ENCODE peak calls at places on chromosomes 6 and 20, in four cellular contexts. U is GM12878, S is K562, V is HL-60. O is an unnamed sample.

GRCh38 chr20:58268421-58268821 is 40.0 kb upstream of the ANKRD60 start:
- DNase-seq in U (no peak), S (peak), V (no peak), O (no peak)

GRCh38 chr6:25883991-25884390 is 9.9 kb upstream of the SLC17A3 start:
- DNase-seq in U (no peak), S (no peak), V (no peak), O (no peak)

GRCh38 chr6:30091577-30092381 is 16.2 kb upstream of the RNF39 start:
- DNase-seq in U (no peak), S (no peak), V (no peak), O (no peak)

GRCh38 chr20:17841751-17842191 is 126.8 kb downstream of the SNX5 start:
- DNase-seq in U (no peak), S (no peak), V (no peak), O (no peak)

GRCh38 chr6:101607286-101607685 is 213.8 kb downstream of the GRIK2 start:
- DNase-seq in U (no peak), S (no peak), V (no peak), O (no peak)

GRCh38 chr6:5173862-5174643 is 86.7 kb downstream of the LYRM4 start:
- DNase-seq in U (peak), S (no peak), V (no peak), O (peak)

GRCh38 chr6:138577151-138577915 is 78.0 kb upstream of the NHSL1 start:
- DNase-seq in U (peak), S (no peak), V (no peak), O (no peak)

GRCh38 chr6:29678114-29678513 is 2.8 kb downstream of the ZFP57 start:
- DNase-seq in U (no peak), S (no peak), V (no peak), O (no peak)

GRCh38 chr20:38115205-38115604 is 49.9 kb downstream of the TGM2 start:
- DNase-seq in U (no peak), S (peak), V (no peak), O (no peak)

GRCh38 chr20:23160536-23161243 is 74.6 kb upstream of the CD93 start:
- DNase-seq in U (no peak), S (peak), V (no peak), O (no peak)

GRCh38 chr6:12610862-12611261 is 105.7 kb upstream of the PHACTR1 start:
- DNase-seq in U (no peak), S (no peak), V (no peak), O (no peak)

GRCh38 chr6:4644962-4645361 is 131.2 kb upstream of the CDYL start:
- DNase-seq in U (no peak), S (no peak), V (no peak), O (no peak)

GRCh38 chr20:51563597-51564332 is 21.2 kb upstream of the NFATC2 start:
- DNase-seq in U (no peak), S (peak), V (no peak), O (no peak)

GRCh38 chr6:41801380-41801779 is 13.9 kb downstream of the TOMM6 start:
- DNase-seq in U (no peak), S (no peak), V (no peak), O (no peak)

GRCh38 chr6:27358786-27359185 is 29.8 kb upstream of the ZNF391 start:
- DNase-seq in U (no peak), S (no peak), V (no peak), O (no peak)

GRCh38 chr6:134626131-134626530 is 308.2 kb upstream of the SGK1 start:
- DNase-seq in U (no peak), S (no peak), V (no peak), O (no peak)

GRCh38 chr6:15184441-15184861 is 61.4 kb upstream of the JARID2 start:
- DNase-seq in U (peak), S (no peak), V (no peak), O (peak)

GRCh38 chr20:4493386-4493785 is 228.3 kb upstream of the PRND start:
- DNase-seq in U (no peak), S (no peak), V (no peak), O (no peak)

GRCh38 chr6:100593522-100593921 is 128.8 kb upstream of the SIM1 start:
- DNase-seq in U (no peak), S (no peak), V (no peak), O (no peak)

GRCh38 chr20:63216849-63217471 is 1.0 kb upstream of the YTHDF1 start:
- DNase-seq in U (no peak), S (no peak), V (no peak), O (no peak)

GRCh38 chr6:7238900-7239589 is 74.0 kb downstream of the SSR1 start:
- DNase-seq in U (no peak), S (peak), V (peak), O (no peak)

GRCh38 chr6:3940703-3941102 is 91.5 kb downstream of the FAM50B start:
- DNase-seq in U (no peak), S (no peak), V (no peak), O (no peak)

GRCh38 chr6:161444966-161445799 is 171.3 kb upstream of the AGPAT4 start:
- DNase-seq in U (no peak), S (no peak), V (no peak), O (no peak)

GRCh38 chr6:153024401-153025017 is 22.0 kb upstream of the MTRF1L start:
- DNase-seq in U (peak), S (peak), V (peak), O (peak)

GRCh38 chr6:23728707-23729106 is 397.3 kb upstream of the NRSN1 start:
- DNase-seq in U (no peak), S (no peak), V (no peak), O (no peak)

GRCh38 chr6:26020983-26021349 is 58.4 kb downstream of the TRIM38 start:
- DNase-seq in U (no peak), S (no peak), V (peak), O (no peak)

GRCh38 chr20:44736170-44737021 is 9.3 kb upstream of the KCNK15 start:
- DNase-seq in U (no peak), S (peak), V (peak), O (no peak)

GRCh38 chr6:42007753-42008528 is 42.4 kb upstream of the TAF8 start:
- DNase-seq in U (no peak), S (no peak), V (peak), O (no peak)

GRCh38 chr20:24686156-24686555 is 216.7 kb downstream of the SYNDIG1 start:
- DNase-seq in U (no peak), S (no peak), V (no peak), O (no peak)

GRCh38 chr6:100100776-100101175 is 106.8 kb upstream of the MCHR2 start:
- DNase-seq in U (no peak), S (no peak), V (no peak), O (no peak)

GRCh38 chr6:55399331-55399730 is 72.1 kb downstream of the GFRAL start:
- DNase-seq in U (no peak), S (no peak), V (no peak), O (no peak)

GRCh38 chr6:158840465-158840864 is 21.3 kb upstream of the EZR start:
- DNase-seq in U (no peak), S (no peak), V (no peak), O (no peak)

GRCh38 chr6:134826889-134827737 is 122.8 kb downstream of the ALDH8A1 start:
- DNase-seq in U (no peak), S (no peak), V (no peak), O (no peak)

GRCh38 chr6:128365520-128366160 is 154.8 kb downstream of the PTPRK start:
- DNase-seq in U (no peak), S (no peak), V (no peak), O (no peak)

GRCh38 chr6:125612400-125612846 is 137.0 kb upstream of the HEY2 start:
- DNase-seq in U (no peak), S (no peak), V (no peak), O (no peak)
- TF ChIP-seq SPI1 in U (no peak), S (no peak), V (no peak), O (no peak)

GRCh38 chr6:111743859-111744692 is 129.2 kb downstream of the FYN start:
- DNase-seq in U (no peak), S (no peak), V (no peak), O (no peak)
- TF ChIP-seq SPI1 in U (no peak), S (no peak), V (no peak), O (no peak)

DNA sequence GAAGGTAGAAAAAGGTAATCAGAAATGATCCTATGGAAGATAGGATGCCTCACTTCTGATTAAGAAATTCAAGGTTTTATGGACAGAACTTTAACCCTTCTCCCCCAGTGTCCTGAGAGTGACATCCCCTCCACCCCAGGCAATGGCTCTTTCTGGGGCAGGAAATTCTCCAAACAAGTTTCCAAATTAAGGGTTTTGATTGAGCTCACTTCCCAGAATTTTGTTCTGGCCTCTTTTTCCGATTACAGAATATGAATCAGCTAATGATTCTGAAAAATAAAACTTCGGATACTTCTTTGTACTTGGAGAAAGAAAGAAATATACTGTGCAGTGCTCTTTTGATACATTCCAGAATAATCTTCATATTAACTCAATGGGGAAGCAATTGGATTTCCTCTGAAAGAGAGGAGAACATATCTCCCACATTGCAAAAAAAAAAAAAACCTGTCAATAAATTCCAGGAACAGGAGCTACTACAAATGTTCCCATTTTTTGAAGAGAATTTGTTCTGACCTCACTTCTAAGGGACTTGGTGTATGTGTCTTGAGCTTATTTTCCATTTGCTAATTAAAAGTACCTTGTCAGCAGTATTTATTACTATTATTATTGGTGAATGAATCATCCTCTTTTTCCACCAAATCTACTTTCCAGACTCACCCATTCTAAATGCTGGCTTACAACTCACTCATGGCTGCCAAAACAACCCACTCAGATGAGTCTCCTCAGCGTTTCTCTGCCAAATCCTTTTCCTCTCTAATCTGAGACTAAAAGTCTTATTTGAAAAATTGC is 33.0 kb upstream of the TASP1 start:
- DNase-seq in U (no peak), S (no peak), V (no peak), O (no peak)
- TF ChIP-seq SPI1 in U (no peak), S (no peak), V (no peak), O (no peak)

DNA sequence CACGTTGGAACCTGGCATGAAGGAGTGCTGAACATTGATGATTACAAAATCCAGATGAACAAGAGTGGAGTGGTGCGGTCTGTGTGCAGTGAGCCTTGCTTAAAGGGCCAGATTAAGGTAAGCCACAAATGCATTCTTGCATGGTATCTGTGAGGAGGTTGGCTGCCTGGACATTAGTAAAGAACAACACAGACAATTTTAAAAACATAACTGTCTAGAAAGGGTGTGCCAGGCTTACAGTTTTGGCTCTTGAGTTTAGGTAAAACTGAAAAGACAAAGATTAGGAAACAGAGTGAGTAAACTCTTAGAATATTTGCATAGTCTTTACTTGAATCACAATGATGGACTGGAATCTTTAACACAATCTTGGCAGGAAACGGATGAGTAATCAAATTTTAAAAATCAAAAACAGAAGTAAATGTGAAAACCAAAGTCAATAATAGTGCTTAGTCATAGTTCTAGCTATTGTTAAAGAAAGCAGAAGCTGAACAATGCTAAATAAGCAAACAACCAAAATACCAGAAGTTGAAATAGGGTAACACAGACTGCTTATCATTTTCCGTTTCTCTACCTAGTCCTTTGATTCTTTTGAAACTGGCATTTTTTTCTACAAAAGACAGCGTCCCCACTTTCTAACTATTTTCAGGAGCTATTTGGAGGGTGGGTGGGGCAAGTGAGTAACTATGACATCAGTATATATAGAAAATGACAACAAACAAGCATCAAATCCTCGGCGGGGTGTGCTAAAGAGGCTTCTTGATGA is 185.9 kb upstream of the RAB32 start:
- DNase-seq in U (peak), S (no peak), V (no peak), O (no peak)
- TF ChIP-seq SPI1 in U (no peak), S (no peak), V (no peak), O (no peak)

GRCh38 chr6:113856011-113856551 is 1.1 kb upstream of the MARCKS start:
- DNase-seq in U (no peak), S (no peak), V (peak), O (no peak)
- TF ChIP-seq SPI1 in U (no peak), S (no peak), V (no peak), O (no peak)

GRCh38 chr20:35340436-35340835 is 48.2 kb upstream of the FAM83C start:
- DNase-seq in U (no peak), S (no peak), V (no peak), O (no peak)

GRCh38 chr20:35345189-35345588 is 53.0 kb upstream of the FAM83C start:
- DNase-seq in U (no peak), S (no peak), V (no peak), O (no peak)

GRCh38 chr20:35342154-35342769 is 50.0 kb upstream of the FAM83C start:
- DNase-seq in U (no peak), S (no peak), V (peak), O (no peak)

GRCh38 chr20:35341366-35342028 is 49.3 kb upstream of the FAM83C start:
- DNase-seq in U (no peak), S (no peak), V (no peak), O (no peak)

DNA sequence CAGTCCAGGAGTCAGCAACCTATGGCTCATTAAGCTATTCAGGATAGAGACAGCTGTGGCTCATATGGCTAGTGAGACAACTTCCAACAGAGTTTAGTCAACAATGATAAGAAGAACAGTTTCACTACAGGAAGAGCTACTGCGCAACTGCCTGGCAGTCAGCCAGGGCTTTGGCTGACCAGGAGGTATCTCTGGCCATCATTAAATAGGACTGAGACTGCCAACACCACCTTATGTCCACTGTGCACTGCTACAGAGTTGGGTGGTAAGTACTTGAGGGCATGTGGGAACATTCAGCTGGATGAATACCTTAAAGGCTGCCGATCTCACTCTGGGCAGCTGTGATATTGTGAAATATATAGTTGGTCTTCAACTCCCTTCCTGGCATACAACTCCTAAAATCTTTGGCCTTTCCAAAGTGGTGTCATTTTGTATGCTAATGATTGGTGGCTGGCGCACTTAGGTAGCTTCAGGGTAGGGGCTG is 52.2 kb upstream of the FAM83C start:
- DNase-seq in U (no peak), S (peak), V (peak), O (no peak)
- TF ChIP-seq SPI1 in U (no peak), S (no peak), V (no peak), O (no peak)